ENCODE peak calls at places on chromosomes 5 and 9, in seven cellular contexts. J, V, X, H, B, K and T are unnamed samples.

GRCh38 chr5:169873642-169874041 is 106.7 kb downstream of the INSYN2B start:
- DNase-seq in K (no peak), J (no peak), V (peak; percentile 40), H (no peak), X (no peak), B (no peak), T (no peak)

GRCh38 chr5:137032929-137033328 is 466.2 kb downstream of the SPOCK1 start:
- DNase-seq in B (no peak), K (no peak), V (no peak), X (no peak), J (no peak), H (no peak), T (no peak)

GRCh38 chr9:22028394-22028793 is 19.3 kb upstream of the CDKN2B start:
- DNase-seq in V (no peak), K (no peak), B (no peak), H (no peak), J (no peak), X (no peak), T (no peak)

GRCh38 chr9:2043243-2043642 is 28.1 kb downstream of the SMARCA2 start:
- DNase-seq in B (no peak), H (no peak), K (no peak), V (no peak), J (no peak), X (no peak), T (peak; percentile 22)

GRCh38 chr5:40483316-40483715 is 196.4 kb upstream of the PTGER4 start:
- DNase-seq in V (no peak), B (no peak), X (no peak), H (no peak), J (peak; percentile 29), K (no peak), T (no peak)

GRCh38 chr9:91158946-91159345 is 202.8 kb downstream of the AUH start:
- DNase-seq in J (no peak), H (no peak), K (no peak), X (no peak), V (no peak), B (no peak), T (no peak)

GRCh38 chr5:103497782-103498181 is 64.8 kb downstream of the NUDT12 start:
- DNase-seq in H (no peak), K (no peak), J (no peak), V (no peak), X (no peak), B (no peak), T (no peak)

GRCh38 chr9:123389698-123390097 is 33.7 kb downstream of the CRB2 start:
- DNase-seq in V (no peak), J (no peak), X (no peak), H (no peak), K (no peak), B (no peak), T (no peak)

GRCh38 chr5:67774153-67774552 is 441.4 kb upstream of the PIK3R1 start:
- DNase-seq in B (peak; percentile 47), X (no peak), K (no peak), H (no peak), J (peak; percentile 71), V (no peak), T (no peak)

GRCh38 chr5:54760182-54760935 is 225.0 kb downstream of the ESM1 start:
- DNase-seq in H (no peak), B (no peak), X (no peak), J (peak; percentile 80), V (no peak), K (no peak), T (no peak)

GRCh38 chr5:150774145-150774544 is 4.4 kb upstream of the SMIM3 start:
- DNase-seq in X (no peak), H (no peak), J (peak; percentile 85), V (no peak), B (no peak), K (no peak), T (no peak)

GRCh38 chr5:35557199-35557598 is 60.5 kb upstream of the SPEF2 start:
- DNase-seq in H (no peak), K (no peak), X (no peak), J (no peak), V (no peak), B (no peak), T (no peak)

GRCh38 chr9:134554750-134555655 is 86.6 kb upstream of the COL5A1 start:
- DNase-seq in J (no peak), X (no peak), B (no peak), V (no peak), H (no peak), K (no peak), T (no peak)

GRCh38 chr9:109512170-109512756 is 14.2 kb upstream of the PTPN3 start:
- DNase-seq in V (no peak), K (no peak), H (no peak), B (no peak), J (no peak), X (no peak), T (no peak)

GRCh38 chr9:113644321-113644720 is 180.8 kb downstream of the RGS3 start:
- DNase-seq in H (no peak), X (no peak), B (no peak), K (no peak), J (no peak), V (no peak), T (no peak)

GRCh38 chr9:126147186-126147585 is 179.4 kb upstream of the MVB12B start:
- DNase-seq in H (no peak), B (no peak), X (no peak), K (no peak), J (no peak), V (no peak), T (no peak)

GRCh38 chr9:126145887-126146253 is 180.8 kb upstream of the MVB12B start:
- DNase-seq in X (no peak), H (no peak), V (no peak), K (no peak), B (no peak), J (no peak), T (no peak)

GRCh38 chr9:126144617-126145456 is 181.8 kb upstream of the MVB12B start:
- DNase-seq in X (no peak), J (no peak), V (no peak), B (no peak), H (no peak), K (no peak), T (no peak)

GRCh38 chr9:126147620-126148522 is 178.8 kb upstream of the MVB12B start:
- DNase-seq in V (no peak), B (no peak), X (no peak), K (no peak), J (no peak), H (no peak), T (no peak)

GRCh38 chr9:126146254-126147145 is 180.1 kb upstream of the MVB12B start:
- DNase-seq in V (no peak), K (no peak), J (peak; percentile 18), B (no peak), H (no peak), X (no peak), T (peak; percentile 73)
- TF ChIP-seq CTCF in V (no peak), K (peak; percentile 71), J (no peak), B (no peak), H (peak; percentile 70), X (no peak), T (peak; percentile 46)

GRCh38 chr9:93134018-93134739 is at the start of gene NINJ1:
- DNase-seq in B (peak; percentile 64), V (peak; percentile 74), H (no peak), K (peak; percentile 4), X (peak; percentile 84), J (peak; percentile 75), T (peak; percentile 93)
- TF ChIP-seq CTCF in B (peak; percentile 24), V (peak; percentile 22), H (no peak), K (no peak), X (no peak), J (no peak), T (no peak)

GRCh38 chr5:76836585-76836984 is 13.2 kb upstream of the S100Z start:
- DNase-seq in B (no peak), H (no peak), V (no peak), K (peak; percentile 47), X (no peak), J (no peak), T (no peak)

GRCh38 chr5:76831108-76831447 is 12.2 kb downstream of the F2RL1 start:
- DNase-seq in X (no peak), J (no peak), V (peak; percentile 43), B (no peak), H (no peak), K (no peak), T (no peak)

GRCh38 chr5:76838481-76839261 is 11.1 kb upstream of the S100Z start:
- DNase-seq in X (no peak), V (peak; percentile 36), J (peak; percentile 45), B (no peak), K (peak; percentile 92), H (no peak), T (no peak)

GRCh38 chr5:76836181-76836580 is 13.6 kb upstream of the S100Z start:
- DNase-seq in B (no peak), V (no peak), K (no peak), X (no peak), J (peak; percentile 22), H (no peak), T (no peak)
- TF ChIP-seq CTCF in B (no peak), V (no peak), K (peak; percentile 35), X (no peak), J (peak; percentile 8), H (no peak), T (no peak)

GRCh38 chr5:181138258-181138657 is 7.3 kb upstream of the OR2V1 start:
- DNase-seq in H (no peak), J (peak; percentile 13), K (no peak), B (no peak), V (no peak), X (no peak), T (no peak)
- TF ChIP-seq CTCF in H (no peak), J (no peak), K (peak; percentile 6), B (no peak), V (no peak), X (no peak), T (no peak)

DNA sequence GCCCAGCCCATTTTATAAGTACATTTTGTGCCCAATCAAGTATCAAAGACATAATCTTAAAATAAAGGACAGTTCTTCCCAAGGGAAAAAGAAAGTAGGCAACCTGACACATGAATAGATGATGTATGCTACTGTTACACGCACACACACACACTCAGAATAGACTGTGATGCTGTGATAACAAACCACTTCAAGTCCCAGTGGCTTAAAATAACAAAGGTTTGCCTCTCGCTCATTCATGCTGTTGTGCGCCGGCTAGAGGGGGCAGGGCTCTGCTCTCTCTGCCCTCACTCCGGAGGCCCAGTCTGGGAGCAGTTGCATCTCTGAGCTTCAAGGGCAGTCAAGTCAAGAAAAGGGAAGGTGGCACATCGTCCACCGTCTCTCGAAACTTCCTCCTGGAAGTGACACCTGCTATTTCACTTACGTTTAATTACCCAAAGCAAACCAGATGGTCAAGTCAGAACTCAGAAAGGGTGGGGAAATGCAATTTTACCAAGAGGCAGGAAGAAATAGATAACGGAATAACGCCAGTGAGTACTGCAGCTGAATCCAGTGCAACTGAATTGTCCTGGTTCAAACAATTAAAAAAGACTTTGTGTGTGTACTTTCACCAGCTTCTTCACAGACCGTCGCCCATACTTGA is 43.3 kb downstream of the ANKRD33B start:
- DNase-seq in V (no peak), B (no peak), X (no peak), H (no peak), K (no peak), J (peak; percentile 23), T (peak; percentile 71)
- TF ChIP-seq CTCF in V (no peak), B (no peak), X (no peak), H (no peak), K (no peak), J (no peak), T (no peak)